ENCODE peak calls at places on chromosomes 6 and 20, in six cellular contexts. N, H, O, K, R and M are unnamed samples.

GRCh38 chr6:169172946-169173345 is 80.7 kb downstream of the THBS2 start:
- DNase-seq in N (no peak), H (no peak), O (no peak), K (no peak), R (no peak), M (no peak)

GRCh38 chr20:59082077-59082740 is 39.6 kb upstream of the PRELID3B start:
- DNase-seq in N (no peak), H (no peak), O (no peak), K (no peak), R (peak), M (no peak)

GRCh38 chr20:48606117-48606840 is 221.5 kb downstream of the PREX1 start:
- DNase-seq in N (no peak), H (no peak), O (no peak), K (peak), R (no peak), M (no peak)

GRCh38 chr20:60851826-60852704 is 400.0 kb upstream of the CDH4 start:
- DNase-seq in N (no peak), H (no peak), O (no peak), K (no peak), R (no peak), M (no peak)

GRCh38 chr6:167676000-167676665 is 150.6 kb upstream of the AFDN start:
- DNase-seq in N (no peak), H (no peak), O (peak), K (peak), R (no peak), M (no peak)

GRCh38 chr6:24613361-24614047 is 32.5 kb downstream of the KIAA0319 start:
- DNase-seq in N (no peak), H (no peak), O (no peak), K (no peak), R (no peak), M (no peak)

GRCh38 chr6:156250593-156250992 is 526.6 kb upstream of the ARID1B start:
- DNase-seq in N (no peak), H (no peak), O (no peak), K (no peak), R (peak), M (no peak)

GRCh38 chr6:11536795-11537194 is 754 bp upstream of the TMEM170B start:
- DNase-seq in N (no peak), H (peak), O (no peak), K (no peak), R (no peak), M (no peak)

GRCh38 chr6:40848038-40848437 is 191.0 kb downstream of the UNC5CL start:
- DNase-seq in N (no peak), H (no peak), O (no peak), K (no peak), R (peak), M (no peak)

GRCh38 chr6:147974376-147974775 is 368.3 kb upstream of the SASH1 start:
- DNase-seq in N (no peak), H (no peak), O (no peak), K (no peak), R (peak), M (no peak)

GRCh38 chr6:32627831-32628230 is 9.4 kb upstream of the HLA-DQA1 start:
- DNase-seq in N (no peak), H (peak), O (peak), K (no peak), R (peak), M (no peak)
- TF ChIP-seq CTCF in N (no peak), H (no peak), O (no peak), K (no peak), R (no peak), M (no peak)

GRCh38 chr6:108446629-108447150 is 114.0 kb upstream of the FOXO3 start:
- DNase-seq in N (no peak), H (no peak), O (no peak), K (no peak), R (no peak), M (no peak)
- TF ChIP-seq CTCF in N (no peak), H (no peak), O (no peak), K (no peak), R (no peak), M (no peak)

GRCh38 chr20:56841346-56841908 is 212.3 kb downstream of the TFAP2C start:
- DNase-seq in N (no peak), H (no peak), O (no peak), K (no peak), R (no peak), M (no peak)

GRCh38 chr20:56845546-56846081 is 216.5 kb downstream of the TFAP2C start:
- DNase-seq in N (no peak), H (no peak), O (no peak), K (no peak), R (no peak), M (no peak)

GRCh38 chr20:56843386-56843785 is 214.3 kb downstream of the TFAP2C start:
- DNase-seq in N (no peak), H (no peak), O (no peak), K (peak), R (no peak), M (no peak)

GRCh38 chr20:56842086-56842485 is 213.0 kb downstream of the TFAP2C start:
- DNase-seq in N (no peak), H (no peak), O (no peak), K (no peak), R (no peak), M (no peak)

GRCh38 chr20:56843817-56844216 is 214.7 kb downstream of the TFAP2C start:
- DNase-seq in N (no peak), H (no peak), O (no peak), K (no peak), R (no peak), M (no peak)
- TF ChIP-seq CTCF in N (no peak), H (no peak), O (no peak), K (no peak), R (no peak), M (no peak)

DNA sequence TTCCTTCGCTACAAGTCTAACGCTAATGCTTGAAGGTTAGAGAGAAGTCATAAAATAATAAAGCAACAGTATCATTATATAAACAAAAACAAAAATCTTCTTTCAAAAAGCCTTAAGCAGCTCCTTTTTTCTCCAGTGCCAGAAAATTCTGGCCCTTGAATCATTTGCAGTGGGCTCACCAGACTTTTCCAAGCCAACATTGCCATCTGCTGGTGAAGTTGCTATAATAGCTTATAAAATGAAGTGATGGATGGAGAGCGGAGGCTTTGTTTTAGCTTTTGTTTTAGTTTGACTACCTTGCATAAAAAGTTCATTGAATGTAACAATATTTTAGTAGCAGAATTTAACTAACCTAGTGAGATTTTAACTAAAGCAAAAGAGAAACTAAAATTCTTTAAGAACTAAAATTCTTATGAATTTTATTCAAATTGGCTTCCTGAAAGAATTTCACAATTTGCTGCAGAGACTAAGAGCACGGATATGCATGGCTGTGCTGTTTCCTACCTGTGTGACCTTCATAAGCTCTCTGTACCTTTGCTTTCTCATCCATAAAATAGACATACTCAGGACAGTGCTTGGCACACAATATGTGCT is 44.8 kb upstream of the SLC2A12 start:
- DNase-seq in N (peak), H (peak), O (no peak), K (peak), R (peak), M (no peak)
- TF ChIP-seq CTCF in N (peak), H (no peak), O (peak), K (peak), R (peak), M (peak)

GRCh38 chr20:1894951-1895673 is at the start of gene SIRPA:
- DNase-seq in N (no peak), H (peak), O (peak), K (peak), R (peak), M (no peak)

GRCh38 chr20:1894471-1894950 is 696 bp upstream of the SIRPA start:
- DNase-seq in N (no peak), H (peak), O (peak), K (peak), R (peak), M (no peak)

GRCh38 chr20:1896859-1897258 is 1.7 kb downstream of the SIRPA start:
- DNase-seq in N (no peak), H (no peak), O (no peak), K (no peak), R (no peak), M (no peak)

GRCh38 chr20:1897486-1897885 is 2.3 kb downstream of the SIRPA start:
- DNase-seq in N (no peak), H (no peak), O (no peak), K (peak), R (no peak), M (no peak)

DNA sequence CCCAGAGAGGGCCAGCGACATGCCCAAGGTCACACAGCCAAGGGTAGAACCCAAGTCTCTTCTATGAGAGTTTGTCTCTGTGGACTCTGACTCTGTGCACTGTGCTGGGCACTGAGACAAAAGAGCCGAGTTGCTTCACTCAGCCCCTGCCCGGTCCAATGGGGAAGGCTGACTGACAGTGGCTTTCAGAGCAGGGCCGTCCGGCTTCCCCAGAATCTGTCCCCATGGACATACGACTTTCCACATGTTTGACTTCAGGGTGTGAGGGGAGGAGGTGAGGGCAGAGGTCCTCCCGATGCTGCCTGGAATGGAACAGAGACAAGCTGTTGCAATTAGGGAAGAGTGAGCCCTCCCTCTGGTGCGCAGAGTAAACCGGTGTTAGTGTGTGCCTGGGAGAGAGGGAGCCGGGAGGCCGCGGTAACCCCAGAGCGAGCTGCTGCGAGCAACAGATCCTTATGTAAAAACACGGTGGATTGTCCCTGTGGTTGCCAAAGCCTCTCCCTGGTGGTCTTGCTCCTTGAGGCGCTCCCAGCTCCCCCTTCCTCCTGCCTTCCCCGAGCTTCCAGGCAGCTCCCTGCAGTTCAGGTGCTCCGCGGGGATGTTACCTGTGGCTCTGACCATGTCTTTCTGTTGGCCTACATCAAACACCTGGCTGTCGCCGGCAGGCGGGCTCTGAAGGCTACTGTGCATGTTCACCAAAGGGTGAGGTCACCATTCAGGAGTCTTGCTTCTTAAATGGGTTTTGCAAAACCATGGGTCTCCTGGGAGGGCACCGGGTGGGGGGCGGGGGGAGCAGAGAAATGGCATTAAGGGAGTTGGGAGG is 678 bp downstream of the SIRPA start:
- DNase-seq in N (no peak), H (peak), O (no peak), K (peak), R (no peak), M (peak)
- TF ChIP-seq CTCF in N (no peak), H (no peak), O (no peak), K (no peak), R (no peak), M (no peak)

DNA sequence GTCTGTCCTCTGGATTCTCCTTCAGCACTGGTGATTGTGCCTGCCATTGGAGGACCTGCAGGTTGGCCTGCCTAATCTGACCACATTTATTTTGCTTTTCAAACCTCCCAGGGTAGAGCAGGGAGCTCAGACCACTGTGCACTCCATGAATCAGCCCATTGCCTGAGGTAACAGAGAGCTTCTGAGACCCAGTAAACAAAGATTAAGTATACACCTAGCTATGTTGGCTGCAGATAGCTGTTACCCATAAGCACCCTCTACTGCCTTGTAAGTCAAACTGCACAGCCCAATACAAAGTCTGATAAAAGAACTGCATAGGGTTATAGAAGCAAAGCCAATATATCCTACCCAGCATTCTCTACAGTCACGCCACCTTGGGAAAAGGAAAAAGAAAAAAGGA is 338.7 kb downstream of the HTR1B start:
- DNase-seq in N (no peak), H (no peak), O (no peak), K (no peak), R (peak), M (no peak)
- TF ChIP-seq CTCF in N (no peak), H (no peak), O (no peak), K (no peak), R (peak), M (no peak)

DNA sequence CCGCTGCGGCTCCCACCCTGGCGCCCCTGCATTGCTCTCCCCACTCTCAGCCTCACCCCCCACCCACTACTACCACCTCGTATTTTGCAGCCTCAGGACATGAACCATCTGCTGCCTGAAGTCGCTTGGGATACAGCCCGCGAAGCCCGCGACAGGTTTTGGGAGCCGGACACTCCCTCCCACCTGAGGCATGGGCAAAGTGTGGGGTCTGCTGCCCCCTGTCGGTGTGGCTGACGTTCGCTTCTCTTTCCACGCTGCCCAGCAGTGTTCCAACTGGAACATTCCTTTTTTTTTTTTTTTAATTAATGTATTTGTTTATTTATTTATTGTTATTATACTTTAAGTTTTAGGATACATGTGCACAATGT is 15.3 kb upstream of the LPA start:
- DNase-seq in N (no peak), H (peak), O (no peak), K (no peak), R (no peak), M (no peak)
- TF ChIP-seq CTCF in N (no peak), H (no peak), O (no peak), K (no peak), R (no peak), M (no peak)

DNA sequence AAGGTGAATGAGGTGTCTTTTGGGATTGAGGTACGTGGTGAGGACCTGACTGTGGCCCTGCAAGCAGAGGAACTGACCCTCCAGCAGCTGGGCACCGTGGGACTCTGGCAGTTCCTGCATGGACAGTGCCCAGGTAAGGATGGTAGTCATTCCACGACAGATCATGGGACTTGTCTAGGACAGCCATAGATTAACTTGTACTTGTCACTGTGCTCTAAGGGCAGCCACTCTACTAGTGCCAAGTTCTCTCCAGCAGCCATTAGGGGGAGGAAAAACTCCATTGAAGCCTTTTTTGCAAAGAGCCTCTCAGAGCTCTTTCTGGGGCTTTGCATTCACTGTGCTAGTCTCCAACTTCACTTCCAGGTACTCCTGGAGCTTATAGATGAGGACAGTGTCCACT is 20.4 kb downstream of the TAF11 start:
- DNase-seq in N (no peak), H (no peak), O (no peak), K (no peak), R (no peak), M (no peak)
- TF ChIP-seq CTCF in N (no peak), H (no peak), O (peak), K (no peak), R (peak), M (peak)